ENCODE peak calls at places on chromosomes 4 and X, in seven cellular contexts. One of them, this sample, is unnamed.

GRCh38 chrX:108298165-108298602 is 140.0 kb downstream of the COL4A6 start:
- DNase-seq in NCI-H69: no peak
- DNase-seq in AG08395: no peak
- DNase-seq in NCI-H1105: no peak
- DNase-seq in Caki2: no peak
- DNase-seq in dorsolateral prefrontal cortex: no peak
- DNase-seq in cardiac muscle cell: no peak
- DNase-seq in this sample: no peak

GRCh38 chrX:149939271-149940014 is 1.2 kb upstream of the EOLA2 start:
- DNase-seq in NCI-H69: peak; percentile 93
- DNase-seq in AG08395: peak; percentile 68
- DNase-seq in NCI-H1105: peak; percentile 99
- DNase-seq in Caki2: peak; percentile 68
- DNase-seq in dorsolateral prefrontal cortex: peak; percentile 80
- DNase-seq in cardiac muscle cell: peak; percentile 96
- DNase-seq in this sample: peak; percentile 94

GRCh38 chr4:86155766-86156165 is 204.1 kb downstream of the MAPK10 start:
- DNase-seq in NCI-H69: no peak
- DNase-seq in AG08395: no peak
- DNase-seq in NCI-H1105: no peak
- DNase-seq in Caki2: no peak
- DNase-seq in dorsolateral prefrontal cortex: no peak
- DNase-seq in cardiac muscle cell: no peak
- DNase-seq in this sample: no peak

GRCh38 chrX:29858714-29859113 is 356.6 kb upstream of the MAGEB2 start:
- DNase-seq in NCI-H69: no peak
- DNase-seq in AG08395: peak; percentile 18
- DNase-seq in NCI-H1105: no peak
- DNase-seq in Caki2: no peak
- DNase-seq in dorsolateral prefrontal cortex: no peak
- DNase-seq in cardiac muscle cell: peak; percentile 16
- DNase-seq in this sample: no peak

GRCh38 chrX:153460826-153461225 is 9.6 kb downstream of the HAUS7 start:
- DNase-seq in NCI-H69: peak; percentile 45
- DNase-seq in AG08395: peak; percentile 52
- DNase-seq in NCI-H1105: peak; percentile 23
- DNase-seq in Caki2: no peak
- DNase-seq in dorsolateral prefrontal cortex: peak; percentile 58
- DNase-seq in cardiac muscle cell: peak; percentile 57
- DNase-seq in this sample: peak; percentile 34

GRCh38 chr4:111800551-111800950 is 344.7 kb upstream of the FAM241A start:
- DNase-seq in NCI-H69: no peak
- DNase-seq in AG08395: no peak
- DNase-seq in NCI-H1105: no peak
- DNase-seq in Caki2: no peak
- DNase-seq in dorsolateral prefrontal cortex: no peak
- DNase-seq in cardiac muscle cell: no peak
- DNase-seq in this sample: no peak

GRCh38 chr4:88352062-88352461 is 26.6 kb upstream of the HERC6 start:
- DNase-seq in NCI-H69: no peak
- DNase-seq in AG08395: peak; percentile 64
- DNase-seq in NCI-H1105: no peak
- DNase-seq in Caki2: no peak
- DNase-seq in dorsolateral prefrontal cortex: no peak
- DNase-seq in cardiac muscle cell: peak; percentile 58
- DNase-seq in this sample: no peak

GRCh38 chr4:53563824-53564223 is 27.5 kb downstream of the LNX1 start:
- DNase-seq in NCI-H69: peak; percentile 3
- DNase-seq in AG08395: peak; percentile 60
- DNase-seq in NCI-H1105: no peak
- DNase-seq in Caki2: no peak
- DNase-seq in dorsolateral prefrontal cortex: no peak
- DNase-seq in cardiac muscle cell: peak; percentile 79
- DNase-seq in this sample: no peak

GRCh38 chr4:183444953-183445543 is 612 bp downstream of the CDKN2AIP start:
- DNase-seq in NCI-H69: peak; percentile 55
- DNase-seq in AG08395: peak; percentile 50
- DNase-seq in NCI-H1105: no peak
- DNase-seq in Caki2: no peak
- DNase-seq in dorsolateral prefrontal cortex: no peak
- DNase-seq in cardiac muscle cell: peak; percentile 18
- DNase-seq in this sample: peak; percentile 70